ENCODE peak calls at places on chromosomes 16 and 17, in ten cellular contexts. E is GM23338, G is heart right ventricle, I is fibroblast of pulmonary artery, Q is cardiac muscle cell, P is left ventricle myocardium inferior, N is ovary, Y is A549, H is dorsolateral prefrontal cortex, B is keratinocyte. A is an unnamed sample.

GRCh38 chr16:29198731-29199521 is 207.6 kb downstream of the NPIPB11 start:
- DNase-seq in Y (no peak), I (peak; percentile 31), B (no peak), G (no peak), P (no peak), Q (no peak), N (peak; percentile 46), H (peak; percentile 31), E (no peak), A (peak; percentile 71)

GRCh38 chr16:75108792-75109731 is 7.5 kb downstream of the LDHD start:
- DNase-seq in N (peak; percentile 91), Y (peak; percentile 69), Q (no peak), G (peak; percentile 82), I (peak; percentile 91), H (peak; percentile 92), E (no peak), B (peak; percentile 96), P (peak; percentile 82), A (peak; percentile 97)

GRCh38 chr17:82489851-82490511 is 29.6 kb upstream of the FOXK2 start:
- DNase-seq in E (no peak), N (no peak), Y (no peak), G (no peak), H (no peak), P (no peak), Q (no peak), I (no peak), B (no peak), A (no peak)

GRCh38 chr16:75420987-75421819 is 12.1 kb downstream of the CFDP1 start:
- DNase-seq in Q (peak; percentile 80), I (peak; percentile 76), E (peak; percentile 91), B (no peak), Y (peak; percentile 45), H (no peak), P (peak; percentile 85), G (peak; percentile 85), N (peak; percentile 78), A (peak; percentile 92)

GRCh38 chr17:79633154-79633553 is 22.3 kb upstream of the RBFOX3 start:
- DNase-seq in H (no peak), N (peak; percentile 20), I (no peak), Q (no peak), G (no peak), Y (no peak), P (peak; percentile 3), E (no peak), B (no peak), A (peak; percentile 60)

GRCh38 chr16:71479420-71479819 is 9.7 kb downstream of the ZNF19 start:
- DNase-seq in I (peak; percentile 53), H (no peak), Q (peak; percentile 32), G (no peak), E (peak; percentile 77), Y (peak; percentile 29), N (no peak), P (no peak), B (no peak), A (no peak)

GRCh38 chr17:44738214-44738906 is 20.4 kb upstream of the ADAM11 start:
- DNase-seq in Q (no peak), P (no peak), B (no peak), I (no peak), Y (no peak), N (no peak), H (no peak), E (no peak), G (no peak), A (no peak)

GRCh38 chr16:69406780-69407331 is 17.6 kb upstream of the CYB5B start:
- DNase-seq in E (peak; percentile 60), P (no peak), Q (no peak), G (no peak), I (no peak), N (no peak), B (no peak), Y (peak; percentile 92), H (no peak), A (no peak)

GRCh38 chr17:82353484-82353883 is 5.6 kb upstream of the TEX19 start:
- DNase-seq in G (no peak), I (no peak), Y (no peak), E (no peak), P (no peak), B (no peak), H (no peak), N (no peak), Q (no peak), A (no peak)

GRCh38 chr17:81295678-81296381 is 723 bp upstream of the SLC38A10 start:
- DNase-seq in N (no peak), H (no peak), E (peak; percentile 81), B (no peak), Y (peak; percentile 83), I (peak; percentile 46), G (no peak), Q (no peak), P (no peak), A (peak; percentile 84)

GRCh38 chr16:31476305-31477219 is 4.6 kb downstream of the TGFB1I1 start:
- DNase-seq in E (peak; percentile 88), G (peak; percentile 53), N (no peak), I (no peak), Y (no peak), Q (peak; percentile 73), B (no peak), H (no peak), P (peak; percentile 72), A (peak; percentile 97)

GRCh38 chr17:33434841-33435240 is 141.7 kb upstream of the ASIC2 start:
- DNase-seq in H (no peak), B (no peak), P (no peak), G (no peak), Y (no peak), Q (no peak), N (no peak), I (no peak), E (no peak), A (no peak)

GRCh38 chr17:46841561-46842379 is 9.6 kb upstream of the WNT9B start:
- DNase-seq in P (no peak), G (no peak), H (peak; percentile 48), B (no peak), N (no peak), E (peak; percentile 78), Y (no peak), Q (peak; percentile 65), I (peak; percentile 10), A (peak; percentile 51)

GRCh38 chr17:39813631-39814030 is 50.5 kb downstream of the IKZF3 start:
- DNase-seq in I (no peak), E (no peak), P (no peak), B (no peak), Y (no peak), N (no peak), H (no peak), G (no peak), Q (no peak), A (no peak)

GRCh38 chr16:78484509-78485058 is 385.1 kb downstream of the WWOX start:
- DNase-seq in E (no peak), H (no peak), Y (no peak), P (no peak), G (no peak), Q (no peak), B (no peak), I (no peak), N (no peak), A (no peak)

DNA sequence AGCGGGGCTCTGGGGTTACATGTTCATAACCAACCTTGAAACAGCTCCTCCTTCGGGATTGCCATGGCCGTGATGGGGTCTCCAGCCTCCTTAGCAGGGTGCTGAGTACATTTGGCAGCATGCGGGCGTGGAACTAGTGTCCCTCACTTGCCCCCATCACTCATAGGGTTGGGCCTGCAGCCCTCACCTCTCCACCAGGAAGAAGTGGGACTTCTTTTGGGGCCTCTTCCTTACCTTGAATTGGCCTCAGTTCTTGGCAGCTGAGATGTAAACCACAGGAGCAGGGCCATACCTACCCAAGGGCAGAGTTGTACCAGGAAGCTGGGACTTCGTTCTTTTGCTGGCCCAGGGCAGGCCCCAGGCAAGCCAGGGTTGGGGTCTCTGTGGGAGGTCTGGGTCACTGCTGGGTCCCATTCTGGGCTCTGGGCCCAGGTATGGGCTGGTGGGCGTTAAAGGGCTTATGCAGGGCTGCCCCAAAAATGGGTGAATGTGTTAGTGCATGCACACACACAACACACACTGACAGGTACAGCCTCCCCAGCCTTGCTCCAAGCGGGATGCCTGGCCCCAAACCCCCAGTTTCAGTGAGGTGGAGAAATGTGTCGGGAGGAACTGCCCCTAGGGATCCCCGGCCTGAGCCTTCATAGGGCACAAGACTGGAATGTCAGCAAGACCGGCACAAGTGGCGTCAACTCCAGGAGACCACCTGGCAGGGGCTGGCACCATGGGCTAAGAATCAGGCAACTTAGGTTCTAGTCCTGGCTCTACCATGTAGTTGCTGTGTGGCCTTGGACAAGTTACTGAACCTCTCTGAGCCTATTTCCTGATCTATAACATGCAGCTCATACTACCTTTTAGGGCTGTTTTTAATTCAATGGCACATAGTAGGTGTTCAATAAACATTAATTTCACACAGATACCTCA is 3.9 kb upstream of the KRT15 start:
- DNase-seq in E (peak; percentile 18), Y (no peak), G (no peak), Q (no peak), B (no peak), P (no peak), N (no peak), I (no peak), H (no peak), A (no peak)
- H3K4me3 ChIP-seq in E (no peak overlapping the region), Y (no peak overlapping the region), G (no peak overlapping the region), Q (no peak overlapping the region), B (no peak overlapping the region), P (no peak overlapping the region), N (no peak overlapping the region), I (no peak overlapping the region), H (no peak overlapping the region), A (no peak overlapping the region)

GRCh38 chr17:47952181-47953021 is 5.3 kb downstream of the PRR15L start:
- DNase-seq in Y (no peak), Q (no peak), P (no peak), E (no peak), B (no peak), H (no peak), I (no peak), N (no peak), G (no peak), A (no peak)
- H3K4me3 ChIP-seq in Y (no peak overlapping the region), Q (no peak overlapping the region), P (no peak overlapping the region), E (no peak overlapping the region), B (no peak overlapping the region), H (no peak overlapping the region), I (no peak overlapping the region), N (no peak overlapping the region), G (no peak overlapping the region), A (no peak overlapping the region)

DNA sequence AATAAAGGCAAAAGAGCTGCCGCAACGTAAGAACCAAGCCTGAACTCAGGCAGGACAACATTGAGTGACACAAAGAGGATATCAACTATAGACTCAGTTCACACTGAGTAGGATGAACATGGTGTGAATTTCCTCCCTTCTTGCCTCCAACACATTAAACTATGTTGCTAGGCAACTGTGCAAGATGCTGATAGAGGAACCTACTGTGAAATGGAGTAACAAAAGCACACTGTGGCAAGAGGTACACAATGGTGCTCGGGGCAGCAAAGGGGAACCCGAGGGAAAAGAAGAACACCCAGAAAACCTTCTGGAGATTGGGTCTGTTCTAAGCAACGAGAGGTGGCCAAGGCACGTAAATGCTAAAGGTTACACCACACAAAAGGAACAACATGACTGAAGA is 34.1 kb downstream of the GRB2 start:
- DNase-seq in Q (no peak), P (no peak), Y (no peak), E (no peak), H (no peak), N (no peak), G (no peak), B (no peak), I (no peak), A (no peak)
- H3K4me3 ChIP-seq in Q (no peak overlapping the region), P (no peak overlapping the region), Y (no peak overlapping the region), E (no peak overlapping the region), H (no peak overlapping the region), N (no peak overlapping the region), G (no peak overlapping the region), B (no peak overlapping the region), I (no peak overlapping the region), A (no peak overlapping the region)

DNA sequence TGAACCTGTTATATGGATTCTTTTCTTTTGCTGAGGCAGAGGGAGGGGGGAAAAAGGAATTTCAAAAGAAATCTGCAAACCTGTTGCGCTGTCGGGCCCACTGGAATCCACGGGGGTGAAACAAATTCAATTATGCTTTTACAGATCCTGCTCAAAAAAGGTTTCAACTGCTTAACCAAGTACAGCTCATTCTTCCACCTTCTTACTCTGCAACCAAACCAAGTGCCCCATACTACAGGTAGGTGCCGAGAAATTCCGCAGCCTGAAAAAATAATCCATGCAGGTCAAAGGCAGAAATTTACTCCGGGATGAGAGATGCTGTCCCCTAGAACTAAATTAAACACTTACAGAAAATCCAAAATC is 416 bp downstream of the RNF43 start:
- DNase-seq in I (no peak), Y (no peak), H (no peak), N (no peak), E (peak; percentile 17), P (no peak), G (no peak), B (no peak), Q (no peak), A (no peak)
- H3K4me3 ChIP-seq in I (no peak overlapping the region), Y (peak overlapping the region; percentile 47), H (peak overlapping the region; percentile 44), N (peak overlapping the region; percentile 25), E (peak overlapping the region; percentile 51), P (peak overlapping the region; percentile 64), G (peak overlapping the region; percentile 24), B (peak overlapping the region; percentile 97), Q (peak overlapping the region; percentile 51), A (peak overlapping the region; percentile 91)

A was measured in kidney.